ENCODE peak calls at places on chromosomes 13 and 19, in seven cellular contexts. One of them, this sample, is unnamed.

GRCh38 chr13:81779896-81780295 is 1439.0 kb upstream of the SPRY2 start:
- DNase-seq in HT1080: no peak
- DNase-seq in Caco-2: no peak
- DNase-seq in choroid plexus epithelial cell: no peak
- DNase-seq in NB4: no peak
- DNase-seq in mucosa of gallbladder: no peak
- DNase-seq in activated CD4-positive, alpha-beta T cell treated with anti-CD3 and anti-CD28 coated beads, Interleukin-2, amount 10 ng/mL, durations not matched to agents 7 days and 5 days: no peak
- DNase-seq in this sample: no peak

GRCh38 chr13:20391597-20392452 is 133.8 kb downstream of the CRYL1 start:
- DNase-seq in HT1080: no peak
- DNase-seq in Caco-2: peak
- DNase-seq in choroid plexus epithelial cell: no peak
- DNase-seq in NB4: no peak
- DNase-seq in mucosa of gallbladder: no peak
- DNase-seq in activated CD4-positive, alpha-beta T cell treated with anti-CD3 and anti-CD28 coated beads, Interleukin-2, amount 10 ng/mL, durations not matched to agents 7 days and 5 days: no peak
- DNase-seq in this sample: peak

GRCh38 chr19:17522988-17523872 is 11.8 kb downstream of the PGLS start:
- DNase-seq in HT1080: no peak
- DNase-seq in Caco-2: no peak
- DNase-seq in choroid plexus epithelial cell: peak
- DNase-seq in NB4: peak
- DNase-seq in mucosa of gallbladder: peak
- DNase-seq in activated CD4-positive, alpha-beta T cell treated with anti-CD3 and anti-CD28 coated beads, Interleukin-2, amount 10 ng/mL, durations not matched to agents 7 days and 5 days: peak
- DNase-seq in this sample: no peak

GRCh38 chr13:62910541-62910940 is 1494.9 kb upstream of the PCDH20 start:
- DNase-seq in HT1080: no peak
- DNase-seq in Caco-2: no peak
- DNase-seq in choroid plexus epithelial cell: no peak
- DNase-seq in NB4: no peak
- DNase-seq in mucosa of gallbladder: no peak
- DNase-seq in activated CD4-positive, alpha-beta T cell treated with anti-CD3 and anti-CD28 coated beads, Interleukin-2, amount 10 ng/mL, durations not matched to agents 7 days and 5 days: no peak
- DNase-seq in this sample: no peak

GRCh38 chr19:8515317-8515716 is 1.4 kb upstream of the ZNF414 start:
- DNase-seq in HT1080: no peak
- DNase-seq in Caco-2: no peak
- DNase-seq in choroid plexus epithelial cell: peak
- DNase-seq in NB4: peak
- DNase-seq in mucosa of gallbladder: no peak
- DNase-seq in activated CD4-positive, alpha-beta T cell treated with anti-CD3 and anti-CD28 coated beads, Interleukin-2, amount 10 ng/mL, durations not matched to agents 7 days and 5 days: peak
- DNase-seq in this sample: no peak

GRCh38 chr13:40344270-40345148 is 321.9 kb downstream of the FOXO1 start:
- DNase-seq in HT1080: no peak
- DNase-seq in Caco-2: no peak
- DNase-seq in choroid plexus epithelial cell: peak
- DNase-seq in NB4: no peak
- DNase-seq in mucosa of gallbladder: no peak
- DNase-seq in activated CD4-positive, alpha-beta T cell treated with anti-CD3 and anti-CD28 coated beads, Interleukin-2, amount 10 ng/mL, durations not matched to agents 7 days and 5 days: no peak
- DNase-seq in this sample: no peak

GRCh38 chr13:40492511-40492910 is 173.9 kb downstream of the FOXO1 start:
- DNase-seq in HT1080: no peak
- DNase-seq in Caco-2: no peak
- DNase-seq in choroid plexus epithelial cell: no peak
- DNase-seq in NB4: no peak
- DNase-seq in mucosa of gallbladder: no peak
- DNase-seq in activated CD4-positive, alpha-beta T cell treated with anti-CD3 and anti-CD28 coated beads, Interleukin-2, amount 10 ng/mL, durations not matched to agents 7 days and 5 days: no peak
- DNase-seq in this sample: no peak

GRCh38 chr13:112747256-112747655 is 57.4 kb downstream of the ATP11A start:
- DNase-seq in HT1080: no peak
- DNase-seq in Caco-2: no peak
- DNase-seq in choroid plexus epithelial cell: no peak
- DNase-seq in NB4: no peak
- DNase-seq in mucosa of gallbladder: no peak
- DNase-seq in activated CD4-positive, alpha-beta T cell treated with anti-CD3 and anti-CD28 coated beads, Interleukin-2, amount 10 ng/mL, durations not matched to agents 7 days and 5 days: no peak
- DNase-seq in this sample: no peak

GRCh38 chr13:29543230-29544215 is 52.0 kb downstream of the SLC7A1 start:
- DNase-seq in HT1080: peak
- DNase-seq in Caco-2: no peak
- DNase-seq in choroid plexus epithelial cell: peak
- DNase-seq in NB4: peak
- DNase-seq in mucosa of gallbladder: no peak
- DNase-seq in activated CD4-positive, alpha-beta T cell treated with anti-CD3 and anti-CD28 coated beads, Interleukin-2, amount 10 ng/mL, durations not matched to agents 7 days and 5 days: no peak
- DNase-seq in this sample: peak

GRCh38 chr19:17447704-17448189 is 721 bp downstream of the TMEM221 start:
- DNase-seq in HT1080: no peak
- DNase-seq in Caco-2: no peak
- DNase-seq in choroid plexus epithelial cell: no peak
- DNase-seq in NB4: peak
- DNase-seq in mucosa of gallbladder: no peak
- DNase-seq in activated CD4-positive, alpha-beta T cell treated with anti-CD3 and anti-CD28 coated beads, Interleukin-2, amount 10 ng/mL, durations not matched to agents 7 days and 5 days: no peak
- DNase-seq in this sample: no peak

GRCh38 chr13:98672947-98673545 is 79.4 kb downstream of the SLC15A1 start:
- DNase-seq in HT1080: peak
- DNase-seq in Caco-2: peak
- DNase-seq in choroid plexus epithelial cell: peak
- DNase-seq in NB4: peak
- DNase-seq in mucosa of gallbladder: peak
- DNase-seq in activated CD4-positive, alpha-beta T cell treated with anti-CD3 and anti-CD28 coated beads, Interleukin-2, amount 10 ng/mL, durations not matched to agents 7 days and 5 days: peak
- DNase-seq in this sample: peak

GRCh38 chr19:48501961-48502719 is 9.5 kb downstream of the LMTK3 start:
- DNase-seq in HT1080: no peak
- DNase-seq in Caco-2: peak
- DNase-seq in choroid plexus epithelial cell: no peak
- DNase-seq in NB4: peak
- DNase-seq in mucosa of gallbladder: peak
- DNase-seq in activated CD4-positive, alpha-beta T cell treated with anti-CD3 and anti-CD28 coated beads, Interleukin-2, amount 10 ng/mL, durations not matched to agents 7 days and 5 days: peak
- DNase-seq in this sample: peak

GRCh38 chr13:104796581-104796980 is 1730.4 kb upstream of the SLC10A2 start:
- DNase-seq in HT1080: no peak
- DNase-seq in Caco-2: no peak
- DNase-seq in choroid plexus epithelial cell: peak
- DNase-seq in NB4: no peak
- DNase-seq in mucosa of gallbladder: no peak
- DNase-seq in activated CD4-positive, alpha-beta T cell treated with anti-CD3 and anti-CD28 coated beads, Interleukin-2, amount 10 ng/mL, durations not matched to agents 7 days and 5 days: no peak
- DNase-seq in this sample: no peak

GRCh38 chr19:2289714-2290435 is 7.9 kb upstream of the PEAK3 start:
- DNase-seq in HT1080: no peak
- DNase-seq in Caco-2: no peak
- DNase-seq in choroid plexus epithelial cell: no peak
- DNase-seq in NB4: peak
- DNase-seq in mucosa of gallbladder: no peak
- DNase-seq in activated CD4-positive, alpha-beta T cell treated with anti-CD3 and anti-CD28 coated beads, Interleukin-2, amount 10 ng/mL, durations not matched to agents 7 days and 5 days: peak
- DNase-seq in this sample: no peak

GRCh38 chr13:110528911-110529310 is 32.6 kb downstream of the RAB20 start:
- DNase-seq in HT1080: no peak
- DNase-seq in Caco-2: no peak
- DNase-seq in choroid plexus epithelial cell: no peak
- DNase-seq in NB4: no peak
- DNase-seq in mucosa of gallbladder: no peak
- DNase-seq in activated CD4-positive, alpha-beta T cell treated with anti-CD3 and anti-CD28 coated beads, Interleukin-2, amount 10 ng/mL, durations not matched to agents 7 days and 5 days: no peak
- DNase-seq in this sample: no peak

GRCh38 chr19:46579286-46579944 is 21.7 kb upstream of the CALM3 start:
- DNase-seq in HT1080: no peak
- DNase-seq in Caco-2: no peak
- DNase-seq in choroid plexus epithelial cell: peak
- DNase-seq in NB4: no peak
- DNase-seq in mucosa of gallbladder: no peak
- DNase-seq in activated CD4-positive, alpha-beta T cell treated with anti-CD3 and anti-CD28 coated beads, Interleukin-2, amount 10 ng/mL, durations not matched to agents 7 days and 5 days: peak
- DNase-seq in this sample: no peak

GRCh38 chr13:100493418-100493817 is 95.2 kb downstream of the GGACT start:
- DNase-seq in HT1080: no peak
- DNase-seq in Caco-2: no peak
- DNase-seq in choroid plexus epithelial cell: peak
- DNase-seq in NB4: peak
- DNase-seq in mucosa of gallbladder: no peak
- DNase-seq in activated CD4-positive, alpha-beta T cell treated with anti-CD3 and anti-CD28 coated beads, Interleukin-2, amount 10 ng/mL, durations not matched to agents 7 days and 5 days: no peak
- DNase-seq in this sample: no peak

GRCh38 chr13:70170689-70171088 is 62.4 kb upstream of the KLHL1 start:
- DNase-seq in HT1080: no peak
- DNase-seq in Caco-2: no peak
- DNase-seq in choroid plexus epithelial cell: no peak
- DNase-seq in NB4: no peak
- DNase-seq in mucosa of gallbladder: no peak
- DNase-seq in activated CD4-positive, alpha-beta T cell treated with anti-CD3 and anti-CD28 coated beads, Interleukin-2, amount 10 ng/mL, durations not matched to agents 7 days and 5 days: no peak
- DNase-seq in this sample: no peak

GRCh38 chr19:50645107-50645506 is 4.1 kb upstream of the C19orf81 start:
- DNase-seq in HT1080: no peak
- DNase-seq in Caco-2: no peak
- DNase-seq in choroid plexus epithelial cell: no peak
- DNase-seq in NB4: no peak
- DNase-seq in mucosa of gallbladder: no peak
- DNase-seq in activated CD4-positive, alpha-beta T cell treated with anti-CD3 and anti-CD28 coated beads, Interleukin-2, amount 10 ng/mL, durations not matched to agents 7 days and 5 days: no peak
- DNase-seq in this sample: no peak

GRCh38 chr13:112783135-112783945 is 93.5 kb downstream of the ATP11A start:
- DNase-seq in HT1080: no peak
- DNase-seq in Caco-2: no peak
- DNase-seq in choroid plexus epithelial cell: peak
- DNase-seq in NB4: no peak
- DNase-seq in mucosa of gallbladder: no peak
- DNase-seq in activated CD4-positive, alpha-beta T cell treated with anti-CD3 and anti-CD28 coated beads, Interleukin-2, amount 10 ng/mL, durations not matched to agents 7 days and 5 days: no peak
- DNase-seq in this sample: no peak

GRCh38 chr19:2372076-2372612 is 12.1 kb downstream of the TMPRSS9 start:
- DNase-seq in HT1080: no peak
- DNase-seq in Caco-2: no peak
- DNase-seq in choroid plexus epithelial cell: no peak
- DNase-seq in NB4: no peak
- DNase-seq in mucosa of gallbladder: no peak
- DNase-seq in activated CD4-positive, alpha-beta T cell treated with anti-CD3 and anti-CD28 coated beads, Interleukin-2, amount 10 ng/mL, durations not matched to agents 7 days and 5 days: no peak
- DNase-seq in this sample: no peak

GRCh38 chr19:58514564-58515020 is 2.8 kb upstream of the SLC27A5 start:
- DNase-seq in HT1080: no peak
- DNase-seq in Caco-2: no peak
- DNase-seq in choroid plexus epithelial cell: no peak
- DNase-seq in NB4: no peak
- DNase-seq in mucosa of gallbladder: no peak
- DNase-seq in activated CD4-positive, alpha-beta T cell treated with anti-CD3 and anti-CD28 coated beads, Interleukin-2, amount 10 ng/mL, durations not matched to agents 7 days and 5 days: no peak
- DNase-seq in this sample: no peak